ENCODE peak calls at places on chromosomes 7 and 10, in five cellular contexts. U is stimulated activated CD8-positive, alpha-beta memory T cell treated with anti-CD3 and anti-CD28 coated beads, Interleukin-2, amount 100 ng/mL, for 48 hours; P is NCI-H446; K is dorsolateral prefrontal cortex; D is A172. Q is an unnamed sample.

GRCh38 chr10:98016781-98017475 is 13.5 kb downstream of the CRTAC1 start:
- DNase-seq in U (no peak), P (no peak), D (no peak), K (no peak), Q (no peak)

GRCh38 chr10:37685741-37686683 is 171.4 kb downstream of the ZNF248 start:
- DNase-seq in K (no peak), U (no peak), P (no peak), D (no peak), Q (no peak)

GRCh38 chr7:106693659-106694353 is 32.8 kb upstream of the CCDC71L start:
- DNase-seq in D (peak), U (no peak), K (no peak), P (no peak), Q (peak)

GRCh38 chr10:22712246-22712958 is 2.0 kb downstream of the PIP4K2A start:
- DNase-seq in D (no peak), K (no peak), P (no peak), U (no peak), Q (no peak)

GRCh38 chr10:75352650-75353049 is 48.9 kb downstream of the ZNF503 start:
- DNase-seq in K (no peak), D (peak), P (no peak), U (no peak), Q (no peak)

GRCh38 chr7:40717242-40717641 is 582.4 kb downstream of the SUGCT start:
- DNase-seq in K (no peak), P (peak), D (peak), U (no peak), Q (no peak)

GRCh38 chr7:114973147-114973546 is 51.3 kb downstream of the MDFIC start:
- DNase-seq in D (peak), P (no peak), K (no peak), U (no peak), Q (no peak)

GRCh38 chr10:96512524-96512991 is 1.2 kb downstream of the TLL2 start:
- DNase-seq in D (no peak), P (no peak), U (no peak), K (no peak), Q (no peak)

GRCh38 chr10:71134732-71135211 is 77.6 kb upstream of the UNC5B start:
- DNase-seq in U (no peak), K (no peak), D (no peak), P (no peak), Q (no peak)

GRCh38 chr7:94190599-94191061 is 186.5 kb upstream of the BET1 start:
- DNase-seq in D (peak), P (peak), K (no peak), U (no peak), Q (no peak)

GRCh38 chr10:28367419-28367818 is 64.6 kb upstream of the MPP7 start:
- DNase-seq in P (no peak), K (no peak), U (no peak), D (no peak), Q (no peak)

GRCh38 chr7:42790196-42790595 is 121.7 kb downstream of the C7orf25 start:
- DNase-seq in U (no peak), K (no peak), D (peak), P (no peak), Q (no peak)

GRCh38 chr10:72092171-72092924 is 4.0 kb upstream of the SPOCK2 start:
- DNase-seq in D (no peak), U (no peak), K (no peak), P (no peak), Q (no peak)

GRCh38 chr10:124249812-124250432 is 156.5 kb upstream of the CHST15 start:
- DNase-seq in U (no peak), K (no peak), D (no peak), P (no peak), Q (no peak)

GRCh38 chr10:76336213-76336963 is 905.0 kb downstream of the LRMDA start:
- DNase-seq in K (no peak), U (no peak), P (no peak), D (no peak), Q (no peak)

GRCh38 chr10:97466755-97467154 is 20.8 kb downstream of the ZDHHC16 start:
- DNase-seq in P (no peak), K (no peak), D (peak), U (no peak), Q (no peak)

GRCh38 chr10:75165684-75166622 is 44.6 kb upstream of the VDAC2 start:
- DNase-seq in U (no peak), D (peak), K (no peak), P (no peak), Q (peak)

GRCh38 chr7:151010307-151011096 is 13.8 kb downstream of the ATG9B start:
- DNase-seq in K (no peak), P (no peak), U (no peak), D (no peak), Q (no peak)

GRCh38 chr10:99539120-99539519 is 6.4 kb downstream of the NKX2-3 start:
- DNase-seq in U (no peak), P (no peak), D (no peak), K (no peak), Q (no peak)

GRCh38 chr7:130695840-130696239 is 9.5 kb upstream of the TSGA13 start:
- DNase-seq in U (no peak), P (peak), D (peak), K (no peak), Q (peak)

GRCh38 chr7:80499350-80499955 is 12.4 kb downstream of the GNAT3 start:
- DNase-seq in D (peak), K (no peak), U (no peak), P (peak), Q (no peak)

GRCh38 chr10:122301055-122301810 is 30.1 kb downstream of the BTBD16 start:
- DNase-seq in D (peak), K (no peak), P (no peak), U (no peak), Q (no peak)

GRCh38 chr7:14960686-14961085 is 58.1 kb upstream of the DGKB start:
- DNase-seq in U (no peak), K (no peak), P (no peak), D (no peak), Q (no peak)

GRCh38 chr7:156673454-156673853 is 32.9 kb downstream of the RNF32 start:
- DNase-seq in U (no peak), K (no peak), D (no peak), P (no peak), Q (no peak)

GRCh38 chr7:121544726-121545125 is 148.6 kb upstream of the FAM3C start:
- DNase-seq in U (no peak), D (peak), K (no peak), P (no peak), Q (no peak)

GRCh38 chr7:131745645-131746248 is 189.3 kb upstream of the PODXL start:
- DNase-seq in U (no peak), K (no peak), D (peak), P (no peak), Q (no peak)

GRCh38 chr7:132865766-132866531 is 215.9 kb downstream of the CHCHD3 start:
- DNase-seq in D (no peak), U (no peak), K (no peak), P (no peak), Q (no peak)

GRCh38 chr10:120505866-120506265 is 48.8 kb downstream of the PLPP4 start:
- DNase-seq in D (no peak), P (no peak), U (no peak), K (no peak), Q (no peak)

GRCh38 chr7:102319671-102320070 is 33.0 kb downstream of the SH2B2 start:
- DNase-seq in U (no peak), K (no peak), D (no peak), P (no peak), Q (no peak)

GRCh38 chr10:14926061-14926470 is 27.8 kb downstream of the DCLRE1C start:
- DNase-seq in K (no peak), D (no peak), U (no peak), P (no peak), Q (no peak)

GRCh38 chr10:79084012-79084971 is 15.5 kb downstream of the ZMIZ1 start:
- DNase-seq in D (peak), U (no peak), P (no peak), K (peak), Q (peak)

GRCh38 chr10:110850099-110850498 is 21.6 kb upstream of the PDCD4 start:
- DNase-seq in K (no peak), D (no peak), P (no peak), U (no peak), Q (no peak)

GRCh38 chr7:155644971-155645509 is 579 bp downstream of the RBM33 start:
- DNase-seq in D (peak), U (peak), P (no peak), K (peak), Q (peak)

GRCh38 chr10:133024711-133025557 is 62.8 kb upstream of the ADGRA1 start:
- DNase-seq in P (no peak), U (no peak), K (no peak), D (no peak), Q (no peak)

GRCh38 chr10:30979956-30980355 is 51.7 kb downstream of the ZNF438 start:
- DNase-seq in P (no peak), U (no peak), D (no peak), K (no peak), Q (no peak)

GRCh38 chr7:2643386-2644229 is 11.8 kb downstream of the TTYH3 start:
- DNase-seq in D (no peak), K (no peak), P (no peak), U (no peak), Q (no peak)

GRCh38 chr7:100867040-100867795 is at the start of gene TRIP6:
- DNase-seq in D (peak), K (peak), U (peak), P (no peak), Q (no peak)

GRCh38 chr10:130409346-130409745 is 273.2 kb downstream of the GLRX3 start:
- DNase-seq in P (no peak), K (no peak), U (no peak), D (no peak), Q (no peak)